ENCODE peak calls at places on chromosomes 4 and X, in four cellular contexts. D, U, N and G are unnamed samples.
A peak's percentile ranks its signal among the peaks of the same experiment; 100 is the strongest.

GRCh38 chr4:94653984-94654609 is 103.7 kb upstream of the BMPR1B start:
- DNase-seq in N (no peak), U (no peak), D (no peak), G (no peak)

GRCh38 chr4:79526970-79527565 is 119.0 kb upstream of the GK2 start:
- DNase-seq in U (no peak), D (no peak), N (no peak), G (no peak)

GRCh38 chrX:71366674-71367256 is 608 bp downstream of the TAF1 start:
- DNase-seq in N (peak; percentile 32), U (peak; percentile 12), D (peak; percentile 18), G (no peak)

GRCh38 chr4:168304744-168305459 is 13.7 kb downstream of the DDX60 start:
- DNase-seq in D (peak; percentile 12), N (no peak), U (peak; percentile 86), G (peak; percentile 35)

GRCh38 chr4:159551268-159551667 is 448.4 kb downstream of the RAPGEF2 start:
- DNase-seq in N (no peak), U (no peak), D (no peak), G (peak; percentile 27)

GRCh38 chr4:125849869-125850268 is 535.1 kb downstream of the FAT4 start:
- DNase-seq in U (peak; percentile 20), N (no peak), D (no peak), G (peak; percentile 11)

GRCh38 chrX:8632949-8633348 is 99.0 kb downstream of the ANOS1 start:
- DNase-seq in U (no peak), N (no peak), D (no peak), G (no peak)

GRCh38 chr4:84938316-84938715 is 28.2 kb downstream of the WDFY3 start:
- DNase-seq in U (peak; percentile 58), D (peak; percentile 56), N (no peak), G (peak; percentile 37)

GRCh38 chr4:58451707-58452106 is 1341.5 kb upstream of the IGFBP7 start:
- DNase-seq in D (no peak), N (no peak), U (no peak), G (no peak)

GRCh38 chr4:32172761-32173160 is 1452.6 kb downstream of the PCDH7 start:
- DNase-seq in N (no peak), D (peak; percentile 94), U (peak; percentile 34), G (peak; percentile 73)

GRCh38 chrX:31435592-31435991 is 363.8 kb upstream of the FTHL17 start:
- DNase-seq in D (no peak), U (no peak), N (no peak), G (no peak)

GRCh38 chr4:175767130-175767529 is 44.9 kb downstream of the GPM6A start:
- DNase-seq in N (no peak), U (no peak), D (no peak), G (no peak)

GRCh38 chrX:5876984-5877655 is 351.5 kb downstream of the NLGN4X start:
- DNase-seq in U (no peak), D (peak; percentile 32), N (peak; percentile 6), G (no peak)

GRCh38 chr4:165489786-165490185 is 111.0 kb downstream of the CPE start:
- DNase-seq in U (no peak), D (no peak), N (no peak), G (no peak)

GRCh38 chrX:149074429-149074828 is 430.7 kb downstream of the IDS start:
- DNase-seq in U (peak; percentile 37), D (no peak), N (peak; percentile 2), G (peak; percentile 62)

GRCh38 chr4:173332963-173333657 is 1.0 kb downstream of the HMGB2 start:
- DNase-seq in U (no peak), D (peak; percentile 55), N (no peak), G (peak; percentile 40)

GRCh38 chr4:162115323-162115722 is 48.5 kb downstream of the FSTL5 start:
- DNase-seq in U (no peak), N (no peak), D (no peak), G (no peak)

GRCh38 chrX:40964633-40965586 is 120.3 kb upstream of the USP9X start:
- DNase-seq in N (no peak), U (no peak), D (peak; percentile 28), G (no peak)

GRCh38 chrX:115606861-115607260 is 45.9 kb downstream of the PLS3 start:
- DNase-seq in N (no peak), U (no peak), D (no peak), G (no peak)

GRCh38 chrX:129188223-129188622 is 335.1 kb downstream of the SMARCA1 start:
- DNase-seq in D (no peak), U (no peak), N (no peak), G (no peak)

GRCh38 chr4:108889696-108890475 is 127.0 kb upstream of the ETNPPL start:
- DNase-seq in N (no peak), U (no peak), D (no peak), G (no peak)

GRCh38 chr4:3436798-3437581 is 4.8 kb upstream of the HGFAC start:
- DNase-seq in D (peak; percentile 90), N (no peak), U (peak; percentile 55), G (peak; percentile 88)

GRCh38 chr4:156473175-156473574 is 498.4 kb downstream of the PDGFC start:
- DNase-seq in N (no peak), D (no peak), U (no peak), G (no peak)

GRCh38 chr4:6953751-6954380 is 44.2 kb downstream of the TBC1D14 start:
- DNase-seq in N (no peak), U (peak; percentile 76), D (peak; percentile 95), G (no peak)

GRCh38 chr4:107615809-107616208 is 104.2 kb downstream of the PAPSS1 start:
- DNase-seq in U (no peak), N (no peak), D (no peak), G (no peak)

GRCh38 chr4:139719381-139720101 is 53.9 kb downstream of the MGST2 start:
- DNase-seq in N (no peak), D (no peak), U (no peak), G (no peak)

GRCh38 chr4:21709031-21709430 is 239.5 kb downstream of the KCNIP4 start:
- DNase-seq in D (peak; percentile 2), U (no peak), N (no peak), G (no peak)